ENCODE peak calls at places on chromosomes 11 and 22, in eight cellular contexts. S, H, V, W, B, I, N and A are unnamed samples.

GRCh38 chr11:120324932-120325810 is at the start of gene TLCD5:
- DNase-seq in S (peak), H (peak), V (peak), W (peak), B (peak), I (peak), N (no peak), A (no peak)

GRCh38 chr11:59953463-59954218 is 10.2 kb upstream of the OOSP4A start:
- DNase-seq in S (no peak), H (no peak), V (no peak), W (no peak), B (no peak), I (no peak), N (no peak), A (no peak)

GRCh38 chr22:25780673-25781072 is 38.7 kb downstream of the MYO18B start:
- DNase-seq in S (no peak), H (no peak), V (no peak), W (no peak), B (no peak), I (no peak), N (no peak), A (no peak)

GRCh38 chr22:28819253-28820096 is 19.1 kb upstream of the XBP1 start:
- DNase-seq in S (peak), H (peak), V (no peak), W (peak), B (no peak), I (no peak), N (no peak), A (no peak)

GRCh38 chr22:23542933-23543332 is 37.2 kb downstream of the IGLL1 start:
- DNase-seq in S (no peak), H (no peak), V (no peak), W (no peak), B (no peak), I (no peak), N (no peak), A (no peak)

GRCh38 chr22:28417426-28417825 is 262.2 kb downstream of the TTC28 start:
- DNase-seq in S (no peak), H (no peak), V (no peak), W (no peak), B (no peak), I (no peak), N (no peak), A (no peak)

GRCh38 chr22:46367707-46368191 is 32.2 kb downstream of the TRMU start:
- DNase-seq in S (peak), H (peak), V (peak), W (peak), B (peak), I (peak), N (no peak), A (peak)

GRCh38 chr11:111983187-111983986 is 41.8 kb upstream of the DLAT start:
- DNase-seq in S (peak), H (peak), V (no peak), W (peak), B (no peak), I (no peak), N (no peak), A (no peak)

GRCh38 chr11:75328426-75329277 is 22.8 kb downstream of the ARRB1 start:
- DNase-seq in S (peak), H (peak), V (peak), W (peak), B (peak), I (peak), N (peak), A (peak)

GRCh38 chr22:29689872-29690213 is 30.0 kb upstream of the CABP7 start:
- DNase-seq in S (peak), H (peak), V (peak), W (peak), B (peak), I (no peak), N (no peak), A (peak)

GRCh38 chr22:24304067-24304675 is 33.5 kb downstream of the SPECC1L start:
- DNase-seq in S (no peak), H (no peak), V (no peak), W (no peak), B (no peak), I (no peak), N (no peak), A (no peak)

GRCh38 chr11:71548716-71549151 is 514 bp downstream of the KRTAP5-9 start:
- DNase-seq in S (no peak), H (no peak), V (no peak), W (no peak), B (no peak), I (no peak), N (no peak), A (peak)

GRCh38 chr11:81005595-81005994 is 1564.8 kb upstream of the TENM4 start:
- DNase-seq in S (no peak), H (no peak), V (no peak), W (no peak), B (no peak), I (peak), N (no peak), A (peak)

GRCh38 chr22:36136475-36136874 is 24.1 kb downstream of the APOL3 start:
- DNase-seq in S (no peak), H (no peak), V (no peak), W (no peak), B (no peak), I (no peak), N (peak), A (no peak)

GRCh38 chr11:96113100-96113710 is 189.3 kb upstream of the MTMR2 start:
- DNase-seq in S (no peak), H (no peak), V (no peak), W (no peak), B (no peak), I (no peak), N (no peak), A (no peak)

GRCh38 chr11:123505546-123506299 is 75.7 kb downstream of the GRAMD1B start:
- DNase-seq in S (no peak), H (no peak), V (no peak), W (no peak), B (no peak), I (no peak), N (no peak), A (no peak)

GRCh38 chr11:58613228-58613627 is 9.2 kb upstream of the CNTF start:
- DNase-seq in S (no peak), H (no peak), V (no peak), W (no peak), B (no peak), I (no peak), N (no peak), A (no peak)

GRCh38 chr11:70183483-70184176 is 19.5 kb upstream of the FADD start:
- DNase-seq in S (peak), H (peak), V (no peak), W (peak), B (no peak), I (no peak), N (no peak), A (peak)

GRCh38 chr22:45608763-45609180 is 62.9 kb upstream of the ATXN10 start:
- DNase-seq in S (no peak), H (no peak), V (no peak), W (no peak), B (no peak), I (no peak), N (no peak), A (peak)

GRCh38 chr11:116035972-116036371 is 531.8 kb upstream of the CADM1 start:
- DNase-seq in S (no peak), H (no peak), V (no peak), W (no peak), B (no peak), I (no peak), N (no peak), A (no peak)

GRCh38 chr22:28132466-28132865 is 213.4 kb upstream of the PITPNB start:
- DNase-seq in S (no peak), H (no peak), V (no peak), W (no peak), B (no peak), I (no peak), N (no peak), A (no peak)

GRCh38 chr22:19325296-19325950 is 33.9 kb upstream of the CLTCL1 start:
- DNase-seq in S (no peak), H (no peak), V (no peak), W (no peak), B (no peak), I (no peak), N (no peak), A (no peak)

GRCh38 chr22:30078320-30079311 is 1.6 kb upstream of the HORMAD2 start:
- DNase-seq in S (peak), H (no peak), V (no peak), W (no peak), B (no peak), I (no peak), N (no peak), A (peak)

GRCh38 chr11:122754553-122755322 is 83.6 kb upstream of the CRTAM start:
- DNase-seq in S (no peak), H (peak), V (no peak), W (no peak), B (no peak), I (no peak), N (no peak), A (peak)

GRCh38 chr11:120863359-120863758 is 160.5 kb upstream of the TBCEL start:
- DNase-seq in S (no peak), H (no peak), V (no peak), W (no peak), B (no peak), I (no peak), N (no peak), A (no peak)

GRCh38 chr11:74179234-74180126 is 8.4 kb downstream of the PPME1 start:
- DNase-seq in S (no peak), H (no peak), V (no peak), W (no peak), B (no peak), I (no peak), N (no peak), A (no peak)

GRCh38 chr11:65427691-65428577 is 5.3 kb downstream of the NEAT1 start:
- DNase-seq in S (peak), H (peak), V (peak), W (peak), B (peak), I (no peak), N (peak), A (peak)

GRCh38 chr11:88043149-88043548 is 132.1 kb downstream of the RAB38 start:
- DNase-seq in S (no peak), H (no peak), V (no peak), W (no peak), B (no peak), I (no peak), N (no peak), A (no peak)

DNA sequence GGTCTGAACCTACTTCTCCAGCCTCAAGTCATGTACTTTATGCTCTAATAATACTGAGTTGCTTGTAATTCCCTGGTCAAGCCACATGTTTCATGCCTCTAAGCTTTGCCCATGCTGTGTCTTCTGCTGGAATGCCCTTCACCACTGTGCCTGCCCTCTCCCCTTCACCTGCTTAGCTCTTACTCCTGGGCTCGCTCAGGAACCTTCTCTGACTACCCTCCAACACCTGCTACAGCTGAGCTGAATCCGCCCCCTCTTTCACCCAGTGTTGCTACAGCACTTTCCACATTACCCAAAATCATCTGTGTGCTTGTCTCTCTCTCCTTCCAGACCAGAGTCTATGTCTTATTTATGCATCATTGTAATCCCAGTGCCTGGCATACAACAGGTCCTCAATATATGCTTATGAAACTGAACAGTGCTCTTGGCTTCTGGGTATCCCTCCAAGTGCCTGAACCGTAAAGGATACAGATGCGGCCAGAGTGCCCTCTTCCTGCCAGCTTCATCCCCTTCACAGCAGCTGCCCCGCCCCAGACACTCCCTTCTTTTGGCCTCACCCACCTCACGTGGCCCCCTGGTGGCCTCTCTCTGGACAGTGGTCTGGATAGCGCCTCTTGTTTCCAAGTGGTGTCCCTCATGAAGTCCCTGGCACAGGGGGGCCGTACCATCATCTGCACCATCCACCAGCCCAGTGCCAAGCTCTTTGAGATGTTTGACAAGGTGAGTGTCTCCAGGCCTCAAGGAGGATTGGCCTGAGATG is 7.1 kb downstream of the ABCG4 start:
- DNase-seq in S (no peak), H (no peak), V (no peak), W (no peak), B (no peak), I (peak), N (no peak), A (peak)
- TF ChIP-seq CTCF in S (no peak), H (no peak), V (no peak), W (no peak), B (no peak), I (no peak), N (no peak), A (peak)

DNA sequence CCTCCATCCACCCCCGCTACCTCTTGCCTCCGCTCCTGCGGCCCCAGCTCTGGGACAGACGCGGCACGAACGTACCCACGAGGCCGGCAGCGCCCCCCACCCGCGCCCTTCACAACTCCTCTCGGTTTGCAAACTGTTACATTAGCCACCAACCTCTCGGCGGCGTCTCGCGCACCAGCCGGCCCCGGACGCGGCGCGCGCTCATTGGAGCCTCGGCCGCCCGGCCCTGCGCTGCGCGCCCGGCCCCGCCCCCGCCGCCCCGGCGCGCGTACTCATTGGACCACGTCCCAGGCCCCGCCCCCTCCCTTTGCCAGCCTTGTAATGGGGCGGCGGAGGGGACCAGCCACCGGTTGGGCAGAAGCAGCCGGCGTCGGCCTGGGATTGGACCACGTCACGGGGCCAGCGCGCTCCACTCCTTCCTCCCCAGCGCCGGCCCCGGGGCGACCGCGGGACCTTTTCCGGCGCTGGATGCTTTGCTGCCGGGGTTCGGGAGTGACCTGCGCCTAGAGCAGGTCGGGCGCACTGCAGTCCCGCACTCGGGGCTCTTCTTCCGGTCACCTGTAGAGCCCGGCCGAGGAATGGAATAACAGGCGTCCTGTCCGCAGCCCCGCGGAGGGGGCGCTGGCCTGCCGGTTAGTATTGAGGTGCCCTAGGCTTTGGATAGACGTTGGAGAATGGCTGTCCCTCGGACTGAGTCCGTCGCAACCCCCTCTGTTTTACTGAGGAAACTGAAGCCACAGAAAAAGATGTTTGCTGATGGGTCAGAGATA is at the start of gene HYOU1:
- DNase-seq in S (peak), H (peak), V (peak), W (peak), B (peak), I (peak), N (peak), A (peak)
- TF ChIP-seq POLR2A in S (peak), H (peak), V (peak), W (peak), B (peak), I (peak), N (peak), A (no peak)

GRCh38 chr11:12006552-12007229 is 1.7 kb downstream of the DKK3 start:
- DNase-seq in S (no peak), H (no peak), V (no peak), W (no peak), B (no peak), I (no peak), N (no peak), A (no peak)

GRCh38 chr11:12005476-12005875 is 3.0 kb downstream of the DKK3 start:
- DNase-seq in S (no peak), H (no peak), V (no peak), W (no peak), B (no peak), I (no peak), N (no peak), A (no peak)

GRCh38 chr11:12003815-12004214 is 4.6 kb downstream of the DKK3 start:
- DNase-seq in S (no peak), H (no peak), V (no peak), W (no peak), B (no peak), I (no peak), N (no peak), A (no peak)

GRCh38 chr11:12003329-12003728 is 5.1 kb downstream of the DKK3 start:
- DNase-seq in S (no peak), H (no peak), V (no peak), W (no peak), B (no peak), I (no peak), N (no peak), A (no peak)

GRCh38 chr11:12005061-12005460 is 3.4 kb downstream of the DKK3 start:
- DNase-seq in S (no peak), H (no peak), V (no peak), W (no peak), B (no peak), I (no peak), N (no peak), A (no peak)
- H3K4me3 ChIP-seq in S (no peak), H (no peak), V (no peak), W (no peak), B (no peak), I (no peak), N (no peak), A (no peak)

DNA sequence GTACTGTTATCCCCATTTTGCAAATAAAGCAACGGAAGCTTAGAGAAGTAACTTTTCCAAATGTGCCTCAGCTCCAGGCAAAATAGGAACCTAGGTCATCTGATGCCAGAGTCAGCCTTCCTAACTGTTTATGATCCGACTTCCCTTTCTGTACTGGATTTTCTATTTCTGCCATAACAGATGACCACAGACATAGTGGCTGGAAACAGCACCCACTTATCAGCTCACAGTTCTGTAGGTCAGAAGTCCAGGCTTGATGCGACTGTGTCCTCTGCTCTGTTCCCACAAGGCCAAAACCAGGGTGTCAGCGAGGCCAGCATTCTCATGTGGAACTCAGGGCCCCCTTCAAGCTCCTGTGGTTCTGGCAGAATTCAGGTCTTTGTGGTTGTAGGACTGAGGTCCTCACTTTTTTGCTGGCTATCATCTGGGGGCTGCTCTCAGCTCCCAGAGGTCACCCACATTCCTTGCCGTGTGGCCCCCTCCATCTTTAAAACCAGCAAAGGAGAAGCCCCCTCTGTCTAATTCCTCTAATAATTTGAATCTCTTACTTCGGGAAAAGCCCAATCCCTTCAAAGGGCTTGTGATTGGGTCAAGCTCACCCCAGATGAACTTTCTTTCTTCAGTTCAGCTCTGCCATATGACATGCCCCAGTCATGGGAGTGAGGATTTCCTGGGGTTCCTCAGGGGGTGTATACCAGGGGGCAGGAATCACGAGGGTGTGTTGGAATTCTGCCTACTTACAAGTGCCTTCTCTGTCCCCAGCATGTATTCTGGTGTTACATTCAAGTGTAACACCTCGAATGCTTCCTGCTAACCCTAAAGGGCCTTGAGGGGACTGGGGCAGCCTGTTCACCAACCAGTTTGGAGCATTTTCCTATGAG is 15.3 kb downstream of the KCNJ5 start:
- DNase-seq in S (no peak), H (peak), V (no peak), W (no peak), B (peak), I (no peak), N (no peak), A (no peak)
- TF ChIP-seq CTCF in S (no peak), H (no peak), V (no peak), W (no peak), B (no peak), I (no peak), N (no peak), A (no peak)

GRCh38 chr22:39450258-39450955 is 6.4 kb upstream of the MGAT3 start:
- DNase-seq in S (no peak), H (no peak), V (no peak), W (no peak), B (no peak), I (no peak), N (no peak), A (no peak)

GRCh38 chr22:39444937-39445465 is 11.8 kb upstream of the MGAT3 start:
- DNase-seq in S (no peak), H (no peak), V (no peak), W (no peak), B (no peak), I (no peak), N (no peak), A (no peak)

GRCh38 chr22:39449708-39450107 is 7.1 kb upstream of the MGAT3 start:
- DNase-seq in S (no peak), H (no peak), V (no peak), W (no peak), B (no peak), I (no peak), N (no peak), A (no peak)

GRCh38 chr22:39446239-39446721 is 10.5 kb upstream of the MGAT3 start:
- DNase-seq in S (no peak), H (no peak), V (no peak), W (peak), B (no peak), I (no peak), N (no peak), A (no peak)

GRCh38 chr22:39448205-39449054 is 8.4 kb upstream of the MGAT3 start:
- DNase-seq in S (no peak), H (no peak), V (no peak), W (peak), B (no peak), I (no peak), N (no peak), A (peak)
- TF ChIP-seq POLR2A in S (no peak), H (no peak), V (no peak), W (no peak), B (no peak), I (no peak), N (no peak), A (no peak)

DNA sequence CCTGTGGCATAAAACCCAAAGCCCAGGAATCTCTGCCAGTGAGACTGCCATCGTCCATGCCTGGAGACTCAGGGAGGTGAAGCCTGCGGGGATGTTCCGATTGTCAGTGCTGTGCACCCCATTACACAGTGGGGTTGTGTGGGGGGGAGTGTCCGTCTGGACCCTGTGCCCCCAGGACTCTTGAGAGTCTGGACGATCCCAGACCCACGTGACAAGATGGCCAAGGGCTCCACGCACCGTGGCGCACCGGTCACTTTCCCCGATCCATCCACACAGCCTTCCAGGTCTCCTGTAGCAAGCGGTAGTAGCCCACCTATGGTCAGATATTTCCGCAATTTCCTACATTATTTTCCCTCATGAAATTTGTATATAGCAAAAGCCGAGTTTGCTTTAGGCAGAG is 20.9 kb upstream of the NRGN start:
- DNase-seq in S (no peak), H (no peak), V (no peak), W (no peak), B (no peak), I (no peak), N (no peak), A (no peak)
- H3K4me3 ChIP-seq in S (no peak), H (no peak), V (peak), W (no peak), B (no peak), I (peak), N (no peak), A (no peak)